ENCODE peak calls at places on chromosomes 11 and 22, in four cellular contexts. I is anterior cingulate cortex, F is skeletal muscle cell, N is endothelial cell. C is an unnamed sample.

GRCh38 chr11:2721163-2721935 is 21.6 kb upstream of the KCNQ1OT1 start:
- DNase-seq in I (no peak), F (no peak), N (no peak), C (peak; percentile 91)

GRCh38 chr22:48936391-48936790 is 891.3 kb downstream of the BRD1 start:
- DNase-seq in I (no peak), F (no peak), N (no peak), C (no peak)

GRCh38 chr11:5367461-5368074 is 16.0 kb upstream of the OR51M1 start:
- DNase-seq in I (no peak), F (peak; percentile 64), N (no peak), C (no peak)

GRCh38 chr11:110079726-110080125 is 13.5 kb upstream of the ZC3H12C start:
- DNase-seq in I (no peak), F (no peak), N (no peak), C (no peak)

GRCh38 chr22:31646186-31647019 is 15.6 kb downstream of the PISD start:
- DNase-seq in I (no peak), F (peak; percentile 93), N (no peak), C (no peak)

GRCh38 chr22:50226224-50227165 is 18.3 kb downstream of the TUBGCP6 start:
- DNase-seq in I (no peak), F (no peak), N (no peak), C (no peak)

GRCh38 chr11:65873280-65874156 is 918 bp upstream of the EFEMP2 start:
- DNase-seq in I (peak; percentile 75), F (peak; percentile 74), N (peak; percentile 92), C (peak; percentile 96)

GRCh38 chr11:1458340-1459218 is 28.0 kb downstream of the MOB2 start:
- DNase-seq in I (no peak), F (no peak), N (peak; percentile 45), C (peak; percentile 80)